ENCODE peak calls at places on chromosomes 5 and 9, in seven cellular contexts. W is heart left ventricle, I is ovary, V is GM12865, U is mesenchymal stem cell, O is tibial artery, D is AG09309. L is an unnamed sample.

GRCh38 chr5:147483197-147483790 is 26.6 kb downstream of the DPYSL3 start:
- DNase-seq in W (no peak), I (no peak), V (no peak), U (no peak), O (no peak), D (no peak), L (no peak)

GRCh38 chr5:139181835-139182452 is 16.2 kb downstream of the SIL1 start:
- DNase-seq in W (no peak), I (no peak), V (no peak), U (peak), O (no peak), D (no peak), L (no peak)

GRCh38 chr9:91176426-91176825 is 185.3 kb downstream of the AUH start:
- DNase-seq in W (no peak), I (no peak), V (no peak), U (no peak), O (peak), D (no peak), L (no peak)

GRCh38 chr5:3249401-3249800 is 346.2 kb upstream of the IRX1 start:
- DNase-seq in W (no peak), I (no peak), V (no peak), U (no peak), O (no peak), D (no peak), L (no peak)

GRCh38 chr9:98706651-98707103 is 2.1 kb downstream of the GABBR2 start:
- DNase-seq in W (no peak), I (no peak), V (no peak), U (no peak), O (no peak), D (no peak), L (no peak)

GRCh38 chr5:93249651-93250289 is 331.2 kb downstream of the NR2F1-AS1 start:
- DNase-seq in W (no peak), I (no peak), V (no peak), U (peak), O (no peak), D (no peak), L (no peak)

GRCh38 chr5:98205691-98206461 is 567.6 kb upstream of the RGMB start:
- DNase-seq in W (no peak), I (no peak), V (no peak), U (no peak), O (no peak), D (no peak), L (no peak)

GRCh38 chr9:123350590-123351310 is 5.2 kb upstream of the CRB2 start:
- DNase-seq in W (no peak), I (peak), V (no peak), U (no peak), O (no peak), D (no peak), L (no peak)

GRCh38 chr5:82396871-82397514 is 118.8 kb upstream of the RPS23 start:
- DNase-seq in W (peak), I (peak), V (no peak), U (peak), O (peak), D (peak), L (peak)

GRCh38 chr9:130938652-130939404 is at the start of gene FIBCD1:
- DNase-seq in W (no peak), I (no peak), V (peak), U (peak), O (no peak), D (no peak), L (no peak)

GRCh38 chr9:107283621-107284616 is 840 bp downstream of the RAD23B start:
- DNase-seq in W (peak), I (peak), V (peak), U (peak), O (peak), D (no peak), L (peak)

GRCh38 chr5:91296691-91297143 is 86.4 kb downstream of the ARRDC3 start:
- DNase-seq in W (no peak), I (no peak), V (no peak), U (no peak), O (peak), D (peak), L (peak)

GRCh38 chr9:137731947-137732813 is 113.4 kb downstream of the EHMT1 start:
- DNase-seq in W (no peak), I (no peak), V (no peak), U (no peak), O (no peak), D (no peak), L (no peak)

GRCh38 chr9:135500071-135500524 is 384 bp upstream of the MRPS2 start:
- DNase-seq in W (no peak), I (no peak), V (no peak), U (no peak), O (no peak), D (no peak), L (no peak)

GRCh38 chr5:24703934-24704333 is 59.2 kb upstream of the CDH10 start:
- DNase-seq in W (no peak), I (no peak), V (no peak), U (no peak), O (no peak), D (no peak), L (no peak)

GRCh38 chr9:69785757-69786156 is 25.9 kb upstream of the PTAR1 start:
- DNase-seq in W (no peak), I (no peak), V (no peak), U (peak), O (no peak), D (no peak), L (no peak)

GRCh38 chr5:64869419-64869818 is 100.7 kb downstream of the CWC27 start:
- DNase-seq in W (no peak), I (no peak), V (no peak), U (peak), O (no peak), D (peak), L (no peak)

GRCh38 chr5:76403963-76404693 is 1.0 kb downstream of the IQGAP2 start:
- DNase-seq in W (peak), I (peak), V (peak), U (no peak), O (no peak), D (no peak), L (peak)

GRCh38 chr9:125789196-125789595 is 42.0 kb downstream of the PBX3 start:
- DNase-seq in W (no peak), I (no peak), V (peak), U (no peak), O (no peak), D (no peak), L (no peak)

GRCh38 chr9:137294091-137294683 is 7.9 kb downstream of the NRARP start:
- DNase-seq in W (no peak), I (peak), V (peak), U (peak), O (no peak), D (no peak), L (no peak)

GRCh38 chr9:36924071-36924470 is 110.0 kb downstream of the PAX5 start:
- DNase-seq in W (no peak), I (no peak), V (peak), U (peak), O (no peak), D (peak), L (no peak)

GRCh38 chr5:103385722-103386121 is 127.2 kb downstream of the MACIR start:
- DNase-seq in W (no peak), I (no peak), V (no peak), U (no peak), O (no peak), D (no peak), L (no peak)

GRCh38 chr9:20242767-20243166 is 379.5 kb downstream of the MLLT3 start:
- DNase-seq in W (no peak), I (no peak), V (peak), U (no peak), O (no peak), D (no peak), L (no peak)

GRCh38 chr5:154132718-154133307 is 57.7 kb upstream of the GALNT10 start:
- DNase-seq in W (no peak), I (no peak), V (no peak), U (no peak), O (no peak), D (no peak), L (no peak)

GRCh38 chr5:69219939-69220338 is 14.7 kb upstream of the CDK7 start:
- DNase-seq in W (no peak), I (no peak), V (no peak), U (no peak), O (no peak), D (no peak), L (no peak)

GRCh38 chr5:52893105-52893504 is 96.0 kb upstream of the ITGA2 start:
- DNase-seq in W (no peak), I (no peak), V (no peak), U (peak), O (no peak), D (peak), L (no peak)

GRCh38 chr9:110130791-110131416 is 77.1 kb downstream of the C9orf152 start:
- DNase-seq in W (no peak), I (no peak), V (no peak), U (no peak), O (no peak), D (no peak), L (no peak)

GRCh38 chr9:110126986-110127864 is 80.7 kb downstream of the C9orf152 start:
- DNase-seq in W (peak), I (peak), V (no peak), U (peak), O (peak), D (no peak), L (peak)

GRCh38 chr9:110129460-110129859 is 78.5 kb downstream of the C9orf152 start:
- DNase-seq in W (no peak), I (no peak), V (no peak), U (no peak), O (no peak), D (no peak), L (no peak)

GRCh38 chr9:110130211-110130610 is 77.7 kb downstream of the C9orf152 start:
- DNase-seq in W (no peak), I (no peak), V (no peak), U (no peak), O (no peak), D (no peak), L (no peak)

GRCh38 chr9:110128664-110129329 is 79.2 kb downstream of the C9orf152 start:
- DNase-seq in W (no peak), I (no peak), V (peak), U (peak), O (no peak), D (no peak), L (no peak)
- H3K4me3 ChIP-seq in W (peak), I (no peak), V (no peak), U (no peak), O (peak), D (no peak), L (no peak)

GRCh38 chr5:59039003-59039295 is 456.1 kb downstream of the RAB3C start:
- DNase-seq in W (no peak), I (no peak), V (no peak), U (no peak), O (no peak), D (no peak), L (no peak)

GRCh38 chr5:59039296-59040006 is 456.6 kb downstream of the RAB3C start:
- DNase-seq in W (peak), I (peak), V (peak), U (peak), O (peak), D (peak), L (peak)

GRCh38 chr5:59037453-59038168 is 454.7 kb downstream of the RAB3C start:
- DNase-seq in W (no peak), I (no peak), V (no peak), U (no peak), O (no peak), D (no peak), L (no peak)

GRCh38 chr5:59037041-59037440 is 454.2 kb downstream of the RAB3C start:
- DNase-seq in W (no peak), I (no peak), V (no peak), U (no peak), O (no peak), D (no peak), L (no peak)

GRCh38 chr5:59038169-59039002 is 455.5 kb downstream of the RAB3C start:
- DNase-seq in W (no peak), I (peak), V (no peak), U (peak), O (no peak), D (no peak), L (no peak)
- H3K4me3 ChIP-seq in W (peak), I (peak), V (peak), U (peak), O (peak), D (peak), L (peak)

GRCh38 chr5:135486679-135487395 is 34.7 kb upstream of the TIFAB start:
- DNase-seq in W (no peak), I (no peak), V (no peak), U (no peak), O (peak), D (no peak), L (no peak)

GRCh38 chr5:135490245-135491037 is 38.3 kb upstream of the TIFAB start:
- DNase-seq in W (no peak), I (no peak), V (no peak), U (no peak), O (peak), D (no peak), L (no peak)

GRCh38 chr5:135487839-135488514 is 35.8 kb upstream of the TIFAB start:
- DNase-seq in W (no peak), I (no peak), V (no peak), U (no peak), O (peak), D (no peak), L (no peak)

GRCh38 chr5:135489466-135490244 is 37.5 kb upstream of the TIFAB start:
- DNase-seq in W (no peak), I (no peak), V (no peak), U (no peak), O (peak), D (no peak), L (no peak)

DNA sequence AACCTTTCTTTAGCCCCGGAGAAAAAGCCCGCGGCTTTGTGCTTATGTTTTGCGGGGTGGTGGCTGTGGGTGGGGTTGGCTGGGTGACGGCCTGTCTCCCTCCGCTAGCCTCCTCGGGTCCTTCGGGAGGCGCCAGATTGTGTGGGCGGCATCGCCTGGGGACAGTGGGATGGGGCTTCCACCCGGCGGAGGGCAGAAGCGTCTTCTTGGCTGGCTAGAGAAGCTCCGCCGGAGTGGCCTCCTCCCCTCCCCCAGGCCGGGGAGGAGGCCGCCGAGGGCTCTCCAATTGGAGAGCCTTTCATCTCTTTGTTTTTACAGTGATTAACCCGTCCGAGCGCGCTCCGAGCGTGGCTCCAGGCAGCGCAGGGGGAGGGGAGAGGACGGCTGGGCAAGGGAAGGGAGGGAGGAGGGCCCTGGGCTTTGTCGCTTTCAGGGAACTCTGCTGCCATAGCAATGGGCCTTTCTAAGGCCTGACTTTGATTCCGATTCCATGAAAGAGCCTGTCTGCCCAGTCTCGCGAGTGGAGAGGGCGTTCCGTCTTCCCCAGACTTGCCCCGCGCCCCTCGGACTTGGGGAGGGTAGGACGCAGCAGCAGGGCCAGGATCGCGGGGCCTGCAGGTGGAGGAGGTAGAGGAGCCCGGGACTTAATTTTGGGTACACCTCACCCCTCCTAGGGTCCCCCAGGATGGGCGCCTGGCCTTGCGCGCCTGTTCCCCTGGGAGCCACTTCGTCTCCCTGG is 36.7 kb upstream of the TIFAB start:
- DNase-seq in W (no peak), I (no peak), V (no peak), U (peak), O (peak), D (no peak), L (peak)
- H3K4me3 ChIP-seq in W (peak), I (no peak), V (no peak), U (peak), O (peak), D (peak), L (peak)

GRCh38 chr5:6717687-6718086 is 4.5 kb downstream of the TENT4A start:
- DNase-seq in W (no peak), I (no peak), V (no peak), U (no peak), O (no peak), D (no peak), L (no peak)

GRCh38 chr5:6715271-6715670 is 2.0 kb downstream of the TENT4A start:
- DNase-seq in W (no peak), I (no peak), V (no peak), U (no peak), O (no peak), D (no peak), L (no peak)

GRCh38 chr5:6717247-6717646 is 4.0 kb downstream of the TENT4A start:
- DNase-seq in W (no peak), I (no peak), V (no peak), U (no peak), O (no peak), D (no peak), L (no peak)

GRCh38 chr5:6715758-6716633 is 2.8 kb downstream of the TENT4A start:
- DNase-seq in W (no peak), I (no peak), V (no peak), U (no peak), O (peak), D (no peak), L (no peak)

DNA sequence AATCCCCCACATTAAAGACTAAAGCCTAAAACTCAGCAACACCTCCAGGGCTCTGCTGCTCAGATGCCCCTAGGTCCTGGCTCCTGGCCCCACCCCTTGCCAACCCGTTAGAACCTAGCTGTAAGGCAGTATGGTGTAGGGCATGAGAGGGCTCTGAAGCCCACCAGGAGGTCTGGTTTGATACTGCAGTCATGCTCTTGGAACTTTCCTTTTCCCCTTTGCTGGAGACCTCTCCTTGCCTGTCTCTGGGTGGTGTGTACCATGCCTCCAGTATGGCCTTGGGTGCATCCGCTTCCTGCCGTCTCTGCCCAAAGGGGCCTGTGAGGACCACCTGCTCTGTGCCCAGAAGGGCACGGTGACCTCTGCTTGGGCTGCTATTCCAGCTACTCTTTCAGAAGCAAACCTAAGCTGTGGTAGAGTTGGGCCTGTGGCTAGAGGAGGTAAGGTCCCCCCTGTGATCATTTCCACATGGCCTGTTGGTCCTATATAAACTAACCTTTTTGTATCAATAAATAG is 3.5 kb downstream of the TENT4A start:
- DNase-seq in W (no peak), I (no peak), V (no peak), U (no peak), O (peak), D (no peak), L (no peak)
- H3K4me3 ChIP-seq in W (no peak), I (no peak), V (peak), U (no peak), O (peak), D (no peak), L (no peak)

DNA sequence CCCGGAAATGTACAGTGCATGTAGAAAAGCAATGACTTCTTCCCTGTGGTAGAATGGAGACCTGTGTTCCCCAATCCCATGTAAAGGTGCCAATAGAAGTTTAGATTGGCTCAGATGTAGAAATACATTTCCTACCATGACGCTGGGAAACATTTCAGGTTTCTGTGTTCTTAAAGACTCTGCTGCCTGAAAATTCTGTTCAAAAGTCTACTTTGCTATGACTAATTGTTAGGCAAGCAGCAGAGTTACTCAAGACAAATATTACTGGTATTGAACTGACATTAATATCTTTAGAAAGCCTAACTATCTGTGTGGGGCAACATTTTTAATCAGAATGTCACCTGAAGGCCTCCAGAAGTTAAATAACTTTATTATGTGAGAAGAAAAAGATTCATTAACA is 75.5 kb upstream of the ELL2 start:
- DNase-seq in W (no peak), I (no peak), V (no peak), U (no peak), O (no peak), D (peak), L (no peak)
- H3K4me3 ChIP-seq in W (no peak), I (no peak), V (no peak), U (no peak), O (no peak), D (no peak), L (no peak)

DNA sequence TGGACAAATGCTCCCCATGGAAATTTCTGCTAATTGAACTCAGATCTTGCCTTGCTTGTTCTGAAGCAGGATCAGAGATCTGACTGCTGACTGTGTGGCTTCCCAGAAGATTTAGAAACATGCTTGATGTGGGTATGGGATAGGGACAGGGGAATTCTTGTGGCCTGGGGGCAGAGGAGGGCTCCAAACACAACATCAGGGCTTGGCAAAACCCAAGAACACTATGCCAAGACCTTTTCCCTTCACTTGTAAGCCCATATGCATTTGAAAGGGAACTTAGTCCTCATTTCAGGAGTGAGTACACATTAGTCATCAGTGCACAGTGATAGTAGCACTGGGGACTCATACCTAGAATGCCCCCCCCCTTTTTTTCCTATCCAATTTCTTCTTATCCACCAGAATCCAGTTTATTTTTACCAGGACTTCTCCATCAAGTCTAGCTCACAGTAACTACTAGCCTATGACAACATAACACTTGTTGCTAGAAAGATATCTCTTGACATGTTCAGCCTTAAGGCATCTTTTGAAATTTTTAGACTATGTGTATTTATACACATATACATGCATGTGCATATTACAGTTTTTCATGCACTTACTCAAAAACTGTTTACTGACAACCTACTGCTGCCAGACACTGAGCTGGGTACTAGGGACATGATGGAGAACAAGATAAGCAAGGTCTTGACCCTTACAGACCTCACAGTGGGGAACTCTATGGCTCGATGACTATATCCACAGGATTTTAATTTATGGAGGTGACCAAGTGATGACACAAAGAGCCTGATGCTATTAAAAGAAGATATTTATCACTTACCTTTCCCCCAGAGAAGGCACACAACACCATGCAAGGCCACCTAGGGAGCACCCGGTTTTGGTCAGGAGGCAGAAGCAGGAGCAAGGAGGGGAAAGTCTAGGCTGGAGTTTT is 158.3 kb upstream of the MAP3K1 start:
- DNase-seq in W (no peak), I (no peak), V (no peak), U (no peak), O (no peak), D (no peak), L (no peak)
- H3K4me3 ChIP-seq in W (no peak), I (no peak), V (no peak), U (no peak), O (no peak), D (no peak), L (no peak)

GRCh38 chr9:111481885-111482636 is 2.1 kb downstream of the ECPAS start:
- DNase-seq in W (no peak), I (no peak), V (no peak), U (peak), O (no peak), D (peak), L (no peak)
- H3K4me3 ChIP-seq in W (peak), I (peak), V (peak), U (no peak), O (peak), D (peak), L (peak)

L was measured in aorta.